ENCODE peak calls at places on chromosomes 7 and 10, in five cellular contexts. T is heart right ventricle; F is GM12878; J is hepatocyte; B is CD4-positive, alpha-beta T cell. Q is an unnamed sample.

GRCh38 chr10:129942391-129942790 is 21.7 kb downstream of the EBF3 start:
- DNase-seq in B (no peak), J (no peak), F (no peak), T (no peak), Q (no peak)

GRCh38 chr10:3119796-3120459 is 52.6 kb downstream of the PFKP start:
- DNase-seq in J (no peak), B (no peak), F (no peak), T (no peak), Q (no peak)

GRCh38 chr7:120832803-120833202 is 25.1 kb downstream of the TSPAN12 start:
- DNase-seq in B (no peak), J (no peak), T (no peak), F (no peak), Q (no peak)

GRCh38 chr7:34453150-34453549 is 204.9 kb upstream of the NPSR1 start:
- DNase-seq in B (no peak), T (no peak), F (no peak), J (no peak), Q (no peak)

GRCh38 chr10:98632456-98633150 is 185.9 kb upstream of the HPS1 start:
- DNase-seq in B (no peak), F (no peak), T (no peak), J (no peak), Q (no peak)

GRCh38 chr10:30151581-30152389 is 92.4 kb upstream of the JCAD start:
- DNase-seq in T (peak; percentile 16), F (no peak), B (no peak), J (peak; percentile 49), Q (no peak)

GRCh38 chr7:91556956-91557650 is 292.9 kb downstream of the FZD1 start:
- DNase-seq in T (no peak), J (no peak), B (no peak), F (no peak), Q (no peak)

GRCh38 chr7:31000161-31000693 is 36.5 kb downstream of the GHRHR start:
- DNase-seq in J (no peak), B (no peak), T (no peak), F (no peak), Q (no peak)

GRCh38 chr10:52250562-52250961 is 63.5 kb upstream of the DKK1 start:
- DNase-seq in J (no peak), F (no peak), T (no peak), B (no peak), Q (no peak)

GRCh38 chr7:83984076-83984475 is 210.5 kb downstream of the SEMA3A start:
- DNase-seq in T (no peak), B (no peak), F (no peak), J (no peak), Q (no peak)

GRCh38 chr7:98075801-98076200 is 30.9 kb upstream of the LMTK2 start:
- DNase-seq in B (no peak), F (no peak), J (no peak), T (no peak), Q (no peak)

GRCh38 chr10:31683682-31684081 is 244.9 kb downstream of the ARHGAP12 start:
- DNase-seq in T (no peak), B (no peak), F (no peak), J (no peak), Q (no peak)

GRCh38 chr10:7314068-7314646 is 96.7 kb downstream of the SFMBT2 start:
- DNase-seq in J (no peak), B (no peak), T (no peak), F (no peak), Q (no peak)

GRCh38 chr7:139798892-139799291 is 21.1 kb upstream of the HIPK2 start:
- DNase-seq in J (no peak), T (no peak), F (no peak), B (no peak), Q (no peak)

GRCh38 chr10:77983384-77984341 is 45.7 kb downstream of the POLR3A start:
- DNase-seq in J (no peak), F (no peak), T (no peak), B (no peak), Q (no peak)

GRCh38 chr10:76388321-76388720 is 956.9 kb downstream of the LRMDA start:
- DNase-seq in T (no peak), F (no peak), J (no peak), B (no peak), Q (no peak)

GRCh38 chr10:71359364-71360046 is 37.2 kb upstream of the CDH23 start:
- DNase-seq in T (no peak), B (no peak), F (no peak), J (no peak), Q (no peak)

GRCh38 chr10:31071232-31071999 is 39.8 kb upstream of the ZNF438 start:
- DNase-seq in T (no peak), F (no peak), B (no peak), J (no peak), Q (no peak)

GRCh38 chr7:46759711-46760480 is 822.0 kb downstream of the TNS3 start:
- DNase-seq in T (no peak), B (no peak), F (no peak), J (no peak), Q (no peak)

GRCh38 chr10:44261710-44262455 is 123.0 kb downstream of the CXCL12 start:
- DNase-seq in T (no peak), B (no peak), J (no peak), F (peak; percentile 55), Q (no peak)

GRCh38 chr7:19410096-19410495 is 264.9 kb upstream of the FERD3L start:
- DNase-seq in T (no peak), F (no peak), J (no peak), B (no peak), Q (no peak)

GRCh38 chr10:42983595-42983990 is 93.3 kb upstream of the RET start:
- DNase-seq in T (no peak), F (no peak), J (no peak), B (no peak), Q (no peak)

GRCh38 chr10:11838298-11838852 is 15.2 kb downstream of the PROSER2 start:
- DNase-seq in J (no peak), T (no peak), F (no peak), B (no peak), Q (no peak)
- H3K27ac ChIP-seq in J (no peak overlapping the region), T (no peak overlapping the region), F (no peak overlapping the region), B (no peak overlapping the region), Q (no peak overlapping the region)

GRCh38 chr7:158129037-158130022 is 458.3 kb downstream of the PTPRN2 start:
- DNase-seq in B (no peak), F (no peak), T (no peak), J (no peak), Q (no peak)
- H3K9me3 ChIP-seq in B (no peaks in the 10 kb centered on the region), F (peaks cover 4% of the 10 kb centered on the region), T (no peaks in the 10 kb centered on the region), J (no peaks in the 10 kb centered on the region), Q (no peaks in the 10 kb centered on the region)

GRCh38 chr7:48424731-48425130 is 253.5 kb downstream of the ABCA13 start:
- DNase-seq in F (no peak), B (no peak), J (peak; percentile 44), T (no peak), Q (no peak)
- TF ChIP-seq CTCF in F (peak; percentile 58), B (no peak), J (peak; percentile 67), T (peak; percentile 44), Q (no peak)

GRCh38 chr10:124741922-124742417 is 2.2 kb downstream of the FAM53B start:
- DNase-seq in F (no peak), J (peak; percentile 15), T (no peak), B (no peak), Q (no peak)

GRCh38 chr10:124744047-124744687 is at the start of gene FAM53B:
- DNase-seq in B (peak; percentile 68), J (peak; percentile 94), T (peak; percentile 89), F (no peak), Q (peak; percentile 88)

GRCh38 chr10:124741281-124741921 is 2.8 kb downstream of the FAM53B start:
- DNase-seq in B (peak; percentile 74), F (no peak), J (peak; percentile 89), T (peak; percentile 81), Q (peak; percentile 79)

GRCh38 chr10:124743188-124744046 is 761 bp downstream of the FAM53B start:
- DNase-seq in T (peak; percentile 60), F (no peak), J (peak; percentile 41), B (no peak), Q (no peak)

GRCh38 chr10:124742418-124743187 is 1.6 kb downstream of the FAM53B start:
- DNase-seq in J (peak; percentile 47), F (no peak), T (no peak), B (no peak), Q (no peak)
- H3K27ac ChIP-seq in J (peak overlapping the region; percentile 65), F (peak overlapping the region; percentile 47), T (peak overlapping the region; percentile 85), B (peak overlapping the region; percentile 60), Q (peak overlapping the region; percentile 0)